ENCODE peak calls at places on chromosomes 5 and 9, in seven cellular contexts. H is CD4-positive, alpha-beta memory T cell; V is mammary epithelial cell; P is suprapubic skin; E is HAP-1; X is PC-9; Y is body of pancreas. A is an unnamed sample.
A peak's percentile ranks its signal among the peaks of the same experiment; 100 is the strongest.

GRCh38 chr5:141326088-141326854 is 4.0 kb upstream of the PCDHGA1 start:
- DNase-seq in V (peak; percentile 68), Y (peak; percentile 57), P (no peak), E (no peak), H (peak; percentile 68), X (peak; percentile 56), A (peak; percentile 65)

GRCh38 chr9:121863931-121864330 is 212.5 kb downstream of the DAB2IP start:
- DNase-seq in V (no peak), E (no peak), X (no peak), P (no peak), H (no peak), Y (no peak), A (no peak)

GRCh38 chr5:135466178-135467050 is 14.3 kb upstream of the TIFAB start:
- DNase-seq in E (peak; percentile 89), V (peak; percentile 42), H (peak; percentile 43), P (peak; percentile 88), X (peak; percentile 71), Y (peak; percentile 70), A (peak; percentile 89)

GRCh38 chr5:17890501-17890900 is 256.2 kb downstream of the TAF11L14 start:
- DNase-seq in V (no peak), H (no peak), Y (no peak), P (no peak), E (no peak), X (no peak), A (no peak)

GRCh38 chr5:145237843-145238242 is 597.3 kb downstream of the PRELID2 start:
- DNase-seq in X (peak; percentile 37), P (no peak), H (no peak), E (peak; percentile 71), V (peak; percentile 45), Y (peak; percentile 82), A (peak; percentile 81)

GRCh38 chr9:80649001-80649420 is 1040.3 kb downstream of the TLE1 start:
- DNase-seq in X (peak; percentile 14), P (no peak), E (no peak), Y (peak; percentile 31), H (no peak), V (peak; percentile 35), A (peak; percentile 93)

GRCh38 chr5:78640622-78641021 is 8.0 kb downstream of the LHFPL2 start:
- DNase-seq in P (no peak), X (no peak), H (no peak), Y (no peak), V (peak; percentile 76), E (no peak), A (no peak)

GRCh38 chr5:177545487-177546261 is 8.7 kb downstream of the FAM193B start:
- DNase-seq in P (no peak), Y (peak; percentile 71), X (no peak), V (peak; percentile 90), H (no peak), E (no peak), A (no peak)

GRCh38 chr5:68456756-68457217 is 241.2 kb downstream of the PIK3R1 start:
- DNase-seq in P (no peak), V (peak; percentile 75), E (no peak), H (no peak), X (peak; percentile 63), Y (peak; percentile 92), A (peak; percentile 60)

GRCh38 chr5:174195517-174195916 is 150.0 kb downstream of the NSG2 start:
- DNase-seq in Y (no peak), P (no peak), V (no peak), X (no peak), H (no peak), E (no peak), A (peak; percentile 30)

GRCh38 chr5:94010814-94011213 is 269.4 kb upstream of the POU5F2 start:
- DNase-seq in Y (no peak), P (no peak), H (no peak), E (no peak), X (no peak), V (peak; percentile 10), A (no peak)

GRCh38 chr9:69412741-69413150 is 87.7 kb downstream of the ENTREP1 start:
- DNase-seq in V (peak; percentile 32), Y (peak; percentile 66), E (peak; percentile 83), X (peak; percentile 66), P (no peak), H (no peak), A (peak; percentile 81)

DNA sequence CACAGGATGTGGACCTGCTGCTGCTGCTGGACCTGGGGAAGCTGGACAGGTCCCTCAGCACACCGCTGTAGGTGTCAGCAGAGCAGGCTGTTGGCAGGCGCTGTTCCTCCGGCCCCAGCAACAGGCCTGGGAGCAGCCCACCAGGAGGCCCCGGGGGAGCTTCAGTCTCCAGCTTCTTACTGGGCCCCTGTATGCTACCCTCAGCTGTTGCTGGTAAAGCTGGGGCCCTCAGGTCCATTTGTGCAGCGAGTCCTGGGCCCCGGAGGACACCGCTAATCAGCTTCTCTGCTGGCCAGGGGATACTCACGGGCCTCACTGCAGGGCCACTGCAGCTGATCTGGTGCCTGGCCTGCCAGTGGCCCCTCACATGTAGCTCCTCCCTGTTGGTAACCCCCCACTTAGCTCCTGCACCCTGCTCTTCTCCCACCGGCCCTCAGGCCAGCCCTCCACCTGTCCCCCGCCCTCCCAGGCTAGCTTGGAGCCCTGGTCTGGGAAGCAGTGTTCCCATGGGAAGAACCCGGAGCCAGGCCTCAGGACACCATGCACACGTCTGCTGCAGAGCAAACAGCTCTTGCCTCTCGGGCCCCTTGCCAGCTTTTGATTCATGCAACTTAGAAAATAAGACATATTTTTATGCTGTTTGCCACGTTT is 60.9 kb upstream of the ADAMTS2 start:
- DNase-seq in Y (peak; percentile 37), X (no peak), H (no peak), V (no peak), E (no peak), P (peak; percentile 77), A (peak; percentile 43)
- H3K9me3 ChIP-seq in Y (peaks cover 5% of the 10 kb centered on the region), X (no peaks in the 10 kb centered on the region), H (no peaks in the 10 kb centered on the region), V (peaks cover 24% of the 10 kb centered on the region), E (peaks cover 7% of the 10 kb centered on the region), P (no peaks in the 10 kb centered on the region), A (no peaks in the 10 kb centered on the region)

GRCh38 chr5:67318746-67319145 is 122.1 kb upstream of the CD180 start:
- DNase-seq in P (no peak), X (no peak), Y (no peak), V (no peak), H (no peak), E (no peak), A (no peak)
- H3K9me3 ChIP-seq in P (no peaks in the 10 kb centered on the region), X (no peaks in the 10 kb centered on the region), Y (no peaks in the 10 kb centered on the region), V (no peaks in the 10 kb centered on the region), H (no peaks in the 10 kb centered on the region), E (no peaks in the 10 kb centered on the region), A (no peaks in the 10 kb centered on the region)

GRCh38 chr9:88418025-88418424 is 29.8 kb downstream of the SPIN1 start:
- DNase-seq in V (no peak), E (no peak), H (no peak), Y (no peak), X (no peak), P (no peak), A (no peak)
- H3K9me3 ChIP-seq in V (peaks cover 37% of the 10 kb centered on the region), E (peaks cover 10% of the 10 kb centered on the region), H (peaks cover 19% of the 10 kb centered on the region), Y (peaks cover 5% of the 10 kb centered on the region), X (peaks cover 39% of the 10 kb centered on the region), P (peaks cover 12% of the 10 kb centered on the region), A (no peaks in the 10 kb centered on the region)

GRCh38 chr5:25028994-25029393 is 384.2 kb upstream of the CDH10 start:
- DNase-seq in H (no peak), X (no peak), E (no peak), Y (peak; percentile 2), P (no peak), V (no peak), A (peak; percentile 4)
- H3K9me3 ChIP-seq in H (peaks cover 3% of the 10 kb centered on the region), X (no peaks in the 10 kb centered on the region), E (no peaks in the 10 kb centered on the region), Y (no peaks in the 10 kb centered on the region), P (no peaks in the 10 kb centered on the region), V (peaks cover 25% of the 10 kb centered on the region), A (no peaks in the 10 kb centered on the region)

GRCh38 chr5:56158331-56158960 is 74.7 kb downstream of the ANKRD55 start:
- DNase-seq in Y (no peak), P (no peak), V (no peak), X (no peak), H (no peak), E (no peak), A (peak; percentile 77)
- H3K9me3 ChIP-seq in Y (no peaks in the 10 kb centered on the region), P (no peaks in the 10 kb centered on the region), V (no peaks in the 10 kb centered on the region), X (no peaks in the 10 kb centered on the region), H (no peaks in the 10 kb centered on the region), E (no peaks in the 10 kb centered on the region), A (no peaks in the 10 kb centered on the region)

GRCh38 chr9:118554987-118555386 is 814.2 kb downstream of the BRINP1 start:
- DNase-seq in H (no peak), Y (no peak), E (no peak), P (no peak), X (no peak), V (no peak), A (no peak)

GRCh38 chr9:118563677-118564076 is 805.6 kb downstream of the BRINP1 start:
- DNase-seq in H (no peak), P (no peak), Y (no peak), X (no peak), V (peak; percentile 62), E (no peak), A (no peak)

GRCh38 chr9:118558891-118559290 is 810.3 kb downstream of the BRINP1 start:
- DNase-seq in Y (no peak), E (no peak), V (no peak), P (no peak), H (no peak), X (no peak), A (no peak)

GRCh38 chr9:118553465-118553864 is 815.8 kb downstream of the BRINP1 start:
- DNase-seq in H (no peak), E (no peak), X (no peak), V (peak; percentile 20), Y (no peak), P (no peak), A (no peak)

DNA sequence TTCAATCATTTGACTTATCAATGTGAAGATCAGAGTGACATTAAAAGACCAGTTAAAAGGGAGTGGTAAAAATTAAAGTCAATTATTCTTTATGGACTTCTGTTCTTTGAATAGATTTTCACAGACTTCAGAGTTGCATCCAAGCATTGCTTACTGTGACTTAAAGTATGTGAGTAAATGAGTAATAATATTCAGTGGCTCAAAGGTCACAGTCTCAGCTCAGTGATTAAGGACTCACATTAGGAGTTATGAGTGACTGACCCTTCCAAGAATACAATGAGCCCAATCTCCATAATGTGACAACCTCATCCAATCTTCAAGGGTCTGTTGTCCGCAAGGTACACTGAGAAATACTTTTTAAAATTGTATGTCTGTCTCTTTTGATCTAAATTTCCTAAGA is 811.2 kb downstream of the BRINP1 start:
- DNase-seq in H (no peak), P (no peak), Y (no peak), X (no peak), V (no peak), E (no peak), A (no peak)
- H3K9me3 ChIP-seq in H (no peaks in the 10 kb centered on the region), P (no peaks in the 10 kb centered on the region), Y (no peaks in the 10 kb centered on the region), X (no peaks in the 10 kb centered on the region), V (no peaks in the 10 kb centered on the region), E (no peaks in the 10 kb centered on the region), A (no peaks in the 10 kb centered on the region)

DNA sequence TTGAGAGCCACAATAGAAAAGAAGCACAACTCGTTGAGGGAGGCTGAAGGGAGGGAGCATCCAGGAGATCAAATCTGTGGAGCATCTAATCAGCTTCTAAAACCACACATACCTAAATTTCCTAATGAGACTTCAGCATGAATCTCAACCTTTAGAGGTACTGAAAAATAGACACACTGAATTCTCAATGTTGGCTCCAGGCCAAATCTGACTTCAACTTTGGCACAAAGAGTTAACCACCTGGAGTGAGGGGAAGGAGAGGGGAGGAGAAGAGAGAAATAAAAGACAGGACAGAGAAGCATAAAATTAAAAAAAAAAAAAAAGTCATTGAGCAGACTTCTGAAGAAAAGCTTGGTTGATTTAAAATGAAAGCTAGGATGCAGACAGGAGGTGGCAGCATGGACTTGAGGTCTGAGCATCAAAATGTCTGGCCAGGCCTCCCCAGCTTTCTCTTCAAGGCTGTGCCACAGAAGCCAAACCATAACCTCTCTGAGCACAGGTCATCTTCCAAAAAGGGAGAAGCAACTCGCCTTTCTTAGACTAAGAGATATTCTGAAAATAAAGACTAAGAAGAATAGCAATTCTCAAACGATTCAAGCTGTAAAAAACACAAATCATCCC is 205.6 kb downstream of the DENND1A start:
- DNase-seq in P (no peak), Y (peak; percentile 17), V (peak; percentile 6), X (no peak), E (no peak), H (no peak), A (no peak)
- H3K9me3 ChIP-seq in P (no peaks in the 10 kb centered on the region), Y (peaks cover 16% of the 10 kb centered on the region), V (peaks cover 11% of the 10 kb centered on the region), X (peaks cover 17% of the 10 kb centered on the region), E (peaks cover 15% of the 10 kb centered on the region), H (no peaks in the 10 kb centered on the region), A (no peaks in the 10 kb centered on the region)